ENCODE peak calls at places on chromosome 19, in four cellular contexts. M is activated naive CD8-positive, alpha-beta T cell treated with anti-CD3 and anti-CD28 coated beads for 36 hours; R is Daoy; E is activated naive CD4-positive, alpha-beta T cell. H is an unnamed sample.

GRCh38 chr19:3720533-3720917 is 12.3 kb downstream of the TJP3 start:
- DNase-seq in M (no peak), R (no peak), E (no peak), H (no peak)

GRCh38 chr19:2962018-2962670 is 15.2 kb upstream of the TLE6 start:
- DNase-seq in M (no peak), R (peak), E (no peak), H (peak)

GRCh38 chr19:3375221-3376088 is 9.1 kb downstream of the NFIC start:
- DNase-seq in M (no peak), R (no peak), E (no peak), H (no peak)

GRCh38 chr19:13764101-13764807 is at the start of gene MRI1:
- DNase-seq in M (peak), R (peak), E (no peak), H (peak)

GRCh38 chr19:46081928-46082727 is 41.3 kb upstream of the IGFL4 start:
- DNase-seq in M (no peak), R (peak), E (no peak), H (peak)

GRCh38 chr19:8041553-8041952 is 11.0 kb upstream of the CCL25 start:
- DNase-seq in M (no peak), R (no peak), E (no peak), H (no peak)

GRCh38 chr19:51274037-51274370 is 23.1 kb downstream of the SIGLECL1 start:
- DNase-seq in M (no peak), R (no peak), E (no peak), H (no peak)

GRCh38 chr19:2228157-2229030 is 7.7 kb downstream of the PLEKHJ1 start:
- DNase-seq in M (no peak), R (no peak), E (no peak), H (no peak)

GRCh38 chr19:38898788-38899446 is 501 bp downstream of the SIRT2 start:
- DNase-seq in M (no peak), R (no peak), E (no peak), H (no peak)

GRCh38 chr19:18814063-18814462 is 17.7 kb upstream of the UPF1 start:
- DNase-seq in M (no peak), R (no peak), E (no peak), H (no peak)

GRCh38 chr19:8196271-8196908 is 12.8 kb upstream of the CERS4 start:
- DNase-seq in M (no peak), R (no peak), E (no peak), H (no peak)

GRCh38 chr19:18807861-18808331 is 16.8 kb upstream of the COMP start:
- DNase-seq in M (no peak), R (no peak), E (no peak), H (no peak)

GRCh38 chr19:35249848-35250711 is 1.3 kb downstream of the LSR start:
- DNase-seq in M (no peak), R (no peak), E (no peak), H (no peak)

GRCh38 chr19:34480971-34481821 is at the start of gene WTIP:
- DNase-seq in M (no peak), R (peak), E (no peak), H (peak)

GRCh38 chr19:45456500-45456815 is 11.3 kb upstream of the FOSB start:
- DNase-seq in M (no peak), R (no peak), E (no peak), H (no peak)

GRCh38 chr19:45428385-45429231 is 4.9 kb upstream of the ERCC1 start:
- DNase-seq in M (peak), R (peak), E (no peak), H (peak)

GRCh38 chr19:46608581-46609345 is 7.6 kb downstream of the CALM3 start:
- DNase-seq in M (no peak), R (no peak), E (no peak), H (no peak)

GRCh38 chr19:52648336-52648990 is 10.3 kb upstream of the ZNF83 start:
- DNase-seq in M (no peak), R (no peak), E (no peak), H (no peak)

GRCh38 chr19:51372021-51372648 is 319 bp downstream of the NKG7 start:
- DNase-seq in M (no peak), R (no peak), E (no peak), H (no peak)

GRCh38 chr19:41353466-41354342 is at the start of gene TGFB1:
- DNase-seq in M (peak), R (peak), E (peak), H (peak)

GRCh38 chr19:36514012-36514612 is 14.0 kb downstream of the ZNF260 start:
- DNase-seq in M (no peak), R (no peak), E (no peak), H (no peak)

GRCh38 chr19:10402441-10403038 is 802 bp downstream of the CDC37 start:
- DNase-seq in M (no peak), R (peak), E (no peak), H (peak)

GRCh38 chr19:55247621-55248099 is 11.2 kb downstream of the PPP6R1 start:
- DNase-seq in M (no peak), R (peak), E (no peak), H (no peak)

GRCh38 chr19:2524840-2525723 is 49.2 kb downstream of the GADD45B start:
- DNase-seq in M (no peak), R (peak), E (no peak), H (peak)

GRCh38 chr19:1136201-1136600 is 32.4 kb downstream of the GPX4 start:
- DNase-seq in M (no peak), R (no peak), E (no peak), H (no peak)

GRCh38 chr19:49664171-49665070 is 1.2 kb downstream of the IRF3 start:
- DNase-seq in M (peak), R (peak), E (peak), H (peak)

GRCh38 chr19:45884682-45885555 is 1.0 kb downstream of the IRF2BP1 start:
- DNase-seq in M (peak), R (peak), E (no peak), H (no peak)

GRCh38 chr19:40298026-40298425 is 12.9 kb upstream of the AKT2 start:
- DNase-seq in M (no peak), R (no peak), E (no peak), H (no peak)

GRCh38 chr19:4547303-4548237 is 7.7 kb upstream of the LRG1 start:
- DNase-seq in M (peak), R (peak), E (no peak), H (no peak)

GRCh38 chr19:57103573-57104277 is 16.1 kb upstream of the USP29 start:
- DNase-seq in M (peak), R (peak), E (peak), H (peak)

GRCh38 chr19:6677924-6678689 is 8.1 kb upstream of the TNFSF14 start:
- DNase-seq in M (peak), R (no peak), E (peak), H (no peak)

GRCh38 chr19:2837430-2837829 is 3.8 kb upstream of the ZNF555 start:
- DNase-seq in M (no peak), R (no peak), E (no peak), H (no peak)

GRCh38 chr19:55032170-55032569 is 5.9 kb downstream of the GP6 start:
- DNase-seq in M (no peak), R (no peak), E (no peak), H (peak)